ENCODE peak calls at places on chromosomes 6 and 20, in six cellular contexts. A is HFF-Myc; X is astrocyte of the cerebellum; G is substantia nigra; M is stimulated activated CD4-positive, alpha-beta T cell treated with anti-CD3 and anti-CD28 coated beads, TNF-alpha, amount 100 ng/mL, for 1 hour; I is lung. P is an unnamed sample.
A peak's percentile ranks its signal among the peaks of the same experiment; 100 is the strongest.

GRCh38 chr6:15389759-15390723 is 144.2 kb downstream of the JARID2 start:
- DNase-seq in A (no peak), M (no peak), G (no peak), X (peak; percentile 46), I (no peak), P (peak; percentile 47)

GRCh38 chr6:106530502-106530901 is 98.8 kb downstream of the RTN4IP1 start:
- DNase-seq in X (no peak), M (no peak), I (no peak), G (no peak), A (peak; percentile 66), P (no peak)

GRCh38 chr6:147678256-147678655 is 169.8 kb downstream of the SAMD5 start:
- DNase-seq in I (no peak), G (no peak), X (no peak), M (no peak), A (no peak), P (no peak)

GRCh38 chr6:148085651-148086321 is 256.9 kb upstream of the SASH1 start:
- DNase-seq in G (no peak), X (no peak), A (peak; percentile 35), I (no peak), M (no peak), P (no peak)

GRCh38 chr6:90004511-90004910 is 110.2 kb downstream of the GJA10 start:
- DNase-seq in I (no peak), X (no peak), A (no peak), G (no peak), M (no peak), P (no peak)

GRCh38 chr20:4563534-4563933 is 158.2 kb upstream of the PRND start:
- DNase-seq in I (no peak), X (peak; percentile 73), A (peak; percentile 43), M (no peak), G (no peak), P (no peak)

GRCh38 chr6:36793913-36794703 is 45.1 kb downstream of the CPNE5 start:
- DNase-seq in X (no peak), G (peak; percentile 54), M (no peak), I (no peak), A (no peak), P (no peak)

GRCh38 chr6:157806496-157807215 is 16.4 kb upstream of the SNX9 start:
- DNase-seq in G (no peak), A (no peak), X (no peak), M (no peak), I (no peak), P (no peak)

P was measured in GM20000.